ENCODE peak calls at places on chromosomes 3 and 15, in five cellular contexts. I is BE2C; C is CD8-positive, alpha-beta T cell; Y is sigmoid colon; L is K562. N is an unnamed sample. For H3K4me1, the result is how much of the 10 kb centered on the place peaks cover.

GRCh38 chr15:85482896-85483295 is 102.5 kb downstream of the AKAP13 start:
- DNase-seq in I (no peak), C (no peak), Y (no peak), L (no peak), N (no peak)

GRCh38 chr15:82571722-82572222 is 31.5 kb upstream of the RPS17 start:
- DNase-seq in I (peak), C (no peak), Y (peak), L (peak), N (no peak)

GRCh38 chr3:129023909-129024308 is 22.8 kb downstream of the EFCC1 start:
- DNase-seq in I (no peak), C (no peak), Y (no peak), L (peak), N (no peak)

GRCh38 chr15:57138260-57138895 is 219.9 kb downstream of the TCF12 start:
- DNase-seq in I (peak), C (no peak), Y (no peak), L (peak), N (peak)

GRCh38 chr15:75695206-75695605 is 17.4 kb downstream of the CSPG4 start:
- DNase-seq in I (no peak), C (no peak), Y (no peak), L (no peak), N (peak)

GRCh38 chr15:31264534-31265089 is 62.0 kb upstream of the KLF13 start:
- DNase-seq in I (no peak), C (no peak), Y (no peak), L (no peak), N (no peak)

GRCh38 chr3:194306771-194307640 is 44.1 kb downstream of the CPN2 start:
- DNase-seq in I (no peak), C (no peak), Y (peak), L (no peak), N (peak)

GRCh38 chr3:94616833-94617232 is 554.0 kb downstream of the NSUN3 start:
- DNase-seq in I (no peak), C (no peak), Y (no peak), L (no peak), N (no peak)

GRCh38 chr3:133821767-133822638 is 16.4 kb downstream of the SRPRB start:
- DNase-seq in I (peak), C (no peak), Y (no peak), L (peak), N (no peak)

GRCh38 chr3:46908294-46908985 is 30.9 kb downstream of the PTH1R start:
- DNase-seq in I (no peak), C (no peak), Y (peak), L (no peak), N (no peak)

GRCh38 chr3:6825527-6825926 is 35.4 kb upstream of the GRM7 start:
- DNase-seq in I (no peak), C (no peak), Y (no peak), L (no peak), N (no peak)

GRCh38 chr3:145727416-145727930 is 433.5 kb downstream of the PLOD2 start:
- DNase-seq in I (no peak), C (no peak), Y (no peak), L (no peak), N (no peak)

GRCh38 chr3:15300318-15301078 is 31.9 kb downstream of the SH3BP5 start:
- DNase-seq in I (peak), C (no peak), Y (peak), L (no peak), N (peak)

GRCh38 chr3:47421741-47422649 is 41.2 kb downstream of the PTPN23 start:
- DNase-seq in I (peak), C (no peak), Y (peak), L (no peak), N (peak)

GRCh38 chr15:67850336-67850735 is 10.5 kb upstream of the RNU6-1 start:
- DNase-seq in I (no peak), C (no peak), Y (no peak), L (no peak), N (no peak)

GRCh38 chr3:84885199-84885882 is 73.4 kb upstream of the CADM2 start:
- DNase-seq in I (no peak), C (no peak), Y (no peak), L (no peak), N (no peak)

GRCh38 chr3:4852780-4853748 is 126.2 kb upstream of the BHLHE40 start:
- DNase-seq in I (no peak), C (no peak), Y (no peak), L (no peak), N (no peak)

GRCh38 chr3:156691920-156692319 is 17.5 kb downstream of the TIPARP start:
- DNase-seq in I (no peak), C (no peak), Y (no peak), L (no peak), N (no peak)

GRCh38 chr15:98272586-98272985 is 312.1 kb downstream of the ARRDC4 start:
- DNase-seq in I (no peak), C (no peak), Y (no peak), L (no peak), N (no peak)

GRCh38 chr15:83289160-83289559 is 4.7 kb upstream of the BNC1 start:
- DNase-seq in I (no peak), C (no peak), Y (no peak), L (no peak), N (no peak)

GRCh38 chr15:74768099-74768770 is 13.6 kb upstream of the CSK start:
- DNase-seq in I (no peak), C (no peak), Y (no peak), L (no peak), N (no peak)

GRCh38 chr3:107356706-107357105 is 20.5 kb upstream of the CCDC54 start:
- DNase-seq in I (no peak), C (no peak), Y (no peak), L (no peak), N (no peak)

GRCh38 chr3:39879581-39879980 is 70.2 kb downstream of the MYRIP start:
- DNase-seq in I (peak), C (no peak), Y (no peak), L (no peak), N (no peak)

GRCh38 chr3:193885832-193886231 is 250.1 kb upstream of the HES1 start:
- DNase-seq in I (no peak), C (no peak), Y (peak), L (peak), N (no peak)

GRCh38 chr3:130433306-130433705 is 83.7 kb upstream of the COL6A6 start:
- DNase-seq in I (no peak), C (no peak), Y (no peak), L (peak), N (no peak)

GRCh38 chr15:67849538-67849937 is 9.7 kb upstream of the RNU6-1 start:
- DNase-seq in I (no peak), C (no peak), Y (no peak), L (no peak), N (no peak)

GRCh38 chr3:195073866-195074860 is 196.8 kb downstream of the XXYLT1 start:
- DNase-seq in I (peak), C (no peak), Y (peak), L (no peak), N (no peak)

GRCh38 chr15:101054116-101054515 is 135.0 kb downstream of the LRRK1 start:
- DNase-seq in I (no peak), C (no peak), Y (peak), L (no peak), N (no peak)

GRCh38 chr15:88802991-88803240 is 320 bp upstream of the ACAN start:
- DNase-seq in I (no peak), C (no peak), Y (no peak), L (no peak), N (no peak)

GRCh38 chr3:146539315-146539714 is 5.1 kb downstream of the PLSCR1 start:
- DNase-seq in I (no peak), C (no peak), Y (no peak), L (no peak), N (no peak)

GRCh38 chr15:85858586-85859375 is 64.1 kb upstream of the KLHL25 start:
- DNase-seq in I (peak), C (peak), Y (peak), L (peak), N (peak)

GRCh38 chr3:19891740-19892139 is 42.3 kb downstream of the EFHB start:
- DNase-seq in I (no peak), C (no peak), Y (no peak), L (no peak), N (no peak)

GRCh38 chr3:46584598-46585467 is 18.7 kb upstream of the LRRC2 start:
- DNase-seq in I (no peak), C (no peak), Y (no peak), L (no peak), N (no peak)

GRCh38 chr3:176767385-176767784 is 429.9 kb downstream of the TBL1XR1 start:
- DNase-seq in I (no peak), C (no peak), Y (peak), L (no peak), N (no peak)

GRCh38 chr3:189186093-189186492 is 14.3 kb downstream of the TPRG1 start:
- DNase-seq in I (no peak), C (no peak), Y (no peak), L (no peak), N (no peak)

GRCh38 chr3:41418961-41419691 is 219.8 kb downstream of the CTNNB1 start:
- DNase-seq in I (no peak), C (no peak), Y (no peak), L (peak), N (no peak)

GRCh38 chr15:99146661-99147060 is 41.8 kb downstream of the SYNM start:
- DNase-seq in I (no peak), C (no peak), Y (no peak), L (no peak), N (no peak)

GRCh38 chr3:16316396-16316795 is 51.4 kb downstream of the OXNAD1 start:
- DNase-seq in I (no peak), C (no peak), Y (no peak), L (no peak), N (no peak)

GRCh38 chr15:43927203-43927602 is 100.4 kb downstream of the WDR76 start:
- DNase-seq in I (no peak), C (no peak), Y (no peak), L (no peak), N (no peak)

DNA sequence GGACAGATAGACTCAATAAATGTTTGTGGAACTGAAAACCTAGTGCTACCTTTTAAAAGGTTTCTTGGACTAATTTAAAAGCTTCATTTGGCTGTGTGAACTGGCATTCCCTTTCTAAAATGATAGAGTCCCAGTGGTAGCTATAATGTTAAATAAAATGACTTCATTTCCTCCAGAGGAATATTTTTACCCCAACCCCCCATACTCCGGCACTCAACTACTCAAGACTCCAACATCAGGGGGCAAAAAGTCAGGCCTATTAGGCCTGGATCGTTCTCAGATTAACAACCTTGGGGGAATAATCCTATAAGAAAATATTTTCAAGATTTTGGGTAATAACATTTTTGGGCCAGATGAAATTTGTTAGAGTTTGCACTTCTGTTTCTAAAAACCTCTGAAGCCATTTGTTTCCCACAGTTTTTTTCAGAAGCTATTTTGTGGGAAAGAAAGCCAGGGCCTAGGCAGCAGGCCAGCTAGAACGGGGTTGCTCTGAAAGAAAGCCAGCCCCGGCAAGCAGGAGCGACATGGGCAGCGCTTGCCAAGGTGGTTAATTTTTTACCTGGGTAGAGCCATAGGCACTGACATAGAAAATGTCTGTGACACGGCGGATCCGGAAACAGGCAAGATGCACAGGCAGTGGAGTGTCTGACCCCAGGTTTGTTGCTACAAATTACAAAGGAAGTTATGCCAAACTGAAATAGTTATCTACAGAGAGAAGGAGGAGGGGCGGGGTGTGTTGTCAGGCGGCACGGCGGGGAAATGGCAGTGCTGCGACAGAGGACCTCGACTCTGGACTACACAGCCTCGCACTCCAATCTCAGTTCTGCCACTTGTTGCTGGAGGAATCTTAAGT is 84.6 kb downstream of the MAGI1 start:
- DNase-seq in I (no peak), C (no peak), Y (no peak), L (no peak), N (no peak)
- H3K4me3 ChIP-seq in I (no peak), C (no peak), Y (no peak), L (no peak), N (no peak)

DNA sequence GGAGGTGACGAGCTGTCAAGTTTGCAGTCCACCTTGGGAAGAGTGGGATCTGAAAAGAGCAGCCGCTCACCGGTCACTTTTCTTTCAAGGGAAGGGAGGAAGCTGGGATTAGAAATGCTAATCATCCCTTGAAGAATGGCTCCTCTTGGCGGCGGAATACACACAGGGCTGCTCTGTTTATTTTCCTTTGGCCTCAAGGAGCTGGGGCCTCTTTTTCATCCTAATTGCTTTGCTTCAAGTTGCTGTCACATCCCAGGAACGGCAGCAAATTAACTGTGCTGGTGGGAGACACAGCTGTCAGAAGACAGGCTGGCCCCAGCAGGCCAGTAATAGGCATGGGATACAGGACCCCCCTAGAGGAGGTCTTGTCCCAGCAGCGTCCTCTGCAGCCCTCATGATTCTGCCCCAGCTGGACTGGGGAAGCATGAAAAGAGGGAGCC is 6.7 kb downstream of the KBTBD13 start:
- DNase-seq in I (no peak), C (no peak), Y (peak), L (peak), N (no peak)
- TF ChIP-seq CTCF in I (no peak), C (no peak), Y (peak), L (peak), N (no peak)

GRCh38 chr3:159950156-159950898 is 38.3 kb upstream of the IL12A start:
- DNase-seq in I (no peak), C (no peak), Y (no peak), L (no peak), N (no peak)

GRCh38 chr3:159951580-159951979 is 37.1 kb upstream of the IL12A start:
- DNase-seq in I (no peak), C (no peak), Y (no peak), L (no peak), N (no peak)

GRCh38 chr3:159947220-159947619 is 41.4 kb upstream of the IL12A start:
- DNase-seq in I (no peak), C (no peak), Y (no peak), L (no peak), N (no peak)

GRCh38 chr3:159945930-159946329 is 42.7 kb upstream of the IL12A start:
- DNase-seq in I (no peak), C (no peak), Y (no peak), L (no peak), N (no peak)

GRCh38 chr3:159948423-159949140 is 40.1 kb upstream of the IL12A start:
- DNase-seq in I (no peak), C (no peak), Y (no peak), L (no peak), N (no peak)
- H3K4me1 ChIP-seq in I (under half), C (under half), Y (under half), L (under half), N (under half)

GRCh38 chr3:8503871-8504610 is 2.4 kb downstream of the LMCD1 start:
- DNase-seq in I (no peak), C (no peak), Y (no peak), L (no peak), N (no peak)
- H3K4me3 ChIP-seq in I (no peak), C (no peak), Y (no peak), L (no peak), N (no peak)

GRCh38 chr3:100319951-100320350 is 14.6 kb upstream of the NIT2 start:
- DNase-seq in I (no peak), C (no peak), Y (no peak), L (no peak), N (no peak)
- TF ChIP-seq CTCF in I (no peak), C (no peak), Y (no peak), L (no peak), N (no peak)

GRCh38 chr3:31270010-31270409 is 262.7 kb upstream of the STT3B start:
- DNase-seq in I (no peak), C (no peak), Y (no peak), L (no peak), N (no peak)
- H3K4me1 ChIP-seq in I (under half), C (under half), Y (under half), L (under half), N (under half)

GRCh38 chr15:29208352-29208751 is 61.3 kb downstream of the NSMCE3 start:
- DNase-seq in I (no peak), C (no peak), Y (no peak), L (peak), N (no peak)
- H3K4me3 ChIP-seq in I (no peak), C (no peak), Y (no peak), L (no peak), N (no peak)

DNA sequence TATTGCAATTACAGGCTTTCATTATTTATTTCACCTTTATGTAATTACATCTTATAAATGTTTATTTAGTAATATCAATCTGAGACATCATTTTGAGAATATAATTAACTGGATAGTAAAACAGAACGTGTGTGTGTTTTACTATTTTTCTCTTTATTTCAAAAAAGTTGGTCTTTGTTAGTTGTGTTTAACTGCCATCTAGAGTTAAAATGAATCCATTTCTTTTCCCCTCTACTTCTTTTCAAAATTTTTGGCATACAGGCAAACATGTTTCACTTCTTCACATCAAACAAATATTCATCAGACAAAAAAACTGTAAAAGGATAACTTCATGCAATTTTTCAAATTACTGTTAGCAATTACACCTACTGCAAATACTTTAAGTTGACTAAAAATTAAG is 61.1 kb downstream of the FEZF2 start:
- DNase-seq in I (no peak), C (no peak), Y (no peak), L (no peak), N (no peak)
- TF ChIP-seq CTCF in I (peak), C (no peak), Y (no peak), L (no peak), N (no peak)